ENCODE peak calls at places on chromosome 14, in ten cellular contexts. One of them, this sample, is unnamed.

GRCh38 chr14:30223385-30223785 is 295.7 kb upstream of the PRKD1 start:
- DNase-seq in fibroblast of lung: peak; percentile 95
- DNase-seq in Peyer's patch: no peak
- DNase-seq in WERI-Rb-1: no peak
- DNase-seq in IMR-90: peak; percentile 95
- DNase-seq in ovary: peak; percentile 55
- DNase-seq in RWPE1: peak; percentile 92
- DNase-seq in right cardiac atrium: peak; percentile 47
- DNase-seq in substantia nigra: no peak
- DNase-seq in breast epithelium: peak; percentile 90
- DNase-seq in this sample: no peak

GRCh38 chr14:28609228-28609828 is 157.3 kb upstream of the FOXG1 start:
- DNase-seq in fibroblast of lung: peak; percentile 59
- DNase-seq in Peyer's patch: no peak
- DNase-seq in WERI-Rb-1: peak; percentile 57
- DNase-seq in IMR-90: peak; percentile 1
- DNase-seq in ovary: no peak
- DNase-seq in RWPE1: peak; percentile 29
- DNase-seq in right cardiac atrium: peak; percentile 12
- DNase-seq in substantia nigra: peak; percentile 72
- DNase-seq in breast epithelium: peak; percentile 27
- DNase-seq in this sample: peak; percentile 0

GRCh38 chr14:81519200-81519998 is 14.3 kb downstream of the SEL1L start:
- DNase-seq in fibroblast of lung: no peak
- DNase-seq in Peyer's patch: no peak
- DNase-seq in WERI-Rb-1: no peak
- DNase-seq in IMR-90: no peak
- DNase-seq in ovary: no peak
- DNase-seq in RWPE1: no peak
- DNase-seq in right cardiac atrium: no peak
- DNase-seq in substantia nigra: no peak
- DNase-seq in breast epithelium: no peak
- DNase-seq in this sample: no peak

GRCh38 chr14:81727243-81727642 is 193.6 kb upstream of the SEL1L start:
- DNase-seq in fibroblast of lung: no peak
- DNase-seq in Peyer's patch: no peak
- DNase-seq in WERI-Rb-1: no peak
- DNase-seq in IMR-90: no peak
- DNase-seq in ovary: no peak
- DNase-seq in RWPE1: no peak
- DNase-seq in right cardiac atrium: no peak
- DNase-seq in substantia nigra: no peak
- DNase-seq in breast epithelium: no peak
- DNase-seq in this sample: no peak

GRCh38 chr14:86115972-86116371 is 586.0 kb downstream of the FLRT2 start:
- DNase-seq in fibroblast of lung: no peak
- DNase-seq in Peyer's patch: no peak
- DNase-seq in WERI-Rb-1: no peak
- DNase-seq in IMR-90: no peak
- DNase-seq in ovary: no peak
- DNase-seq in RWPE1: no peak
- DNase-seq in right cardiac atrium: no peak
- DNase-seq in substantia nigra: no peak
- DNase-seq in breast epithelium: no peak
- DNase-seq in this sample: no peak

GRCh38 chr14:58638231-58639205 is 756 bp downstream of the DACT1 start:
- DNase-seq in fibroblast of lung: peak; percentile 23
- DNase-seq in Peyer's patch: no peak
- DNase-seq in WERI-Rb-1: peak; percentile 29
- DNase-seq in IMR-90: peak; percentile 30
- DNase-seq in ovary: peak; percentile 30
- DNase-seq in RWPE1: peak; percentile 15
- DNase-seq in right cardiac atrium: peak; percentile 44
- DNase-seq in substantia nigra: peak; percentile 39
- DNase-seq in breast epithelium: no peak
- DNase-seq in this sample: no peak

GRCh38 chr14:67392728-67393314 is 19.1 kb downstream of the PLEK2 start:
- DNase-seq in fibroblast of lung: no peak
- DNase-seq in Peyer's patch: no peak
- DNase-seq in WERI-Rb-1: no peak
- DNase-seq in IMR-90: no peak
- DNase-seq in ovary: no peak
- DNase-seq in RWPE1: no peak
- DNase-seq in right cardiac atrium: no peak
- DNase-seq in substantia nigra: no peak
- DNase-seq in breast epithelium: no peak
- DNase-seq in this sample: no peak

GRCh38 chr14:93032301-93032929 is 83.3 kb downstream of the ITPK1 start:
- DNase-seq in fibroblast of lung: no peak
- DNase-seq in Peyer's patch: no peak
- DNase-seq in WERI-Rb-1: no peak
- DNase-seq in IMR-90: no peak
- DNase-seq in ovary: no peak
- DNase-seq in RWPE1: no peak
- DNase-seq in right cardiac atrium: peak; percentile 60
- DNase-seq in substantia nigra: no peak
- DNase-seq in breast epithelium: no peak
- DNase-seq in this sample: no peak

GRCh38 chr14:69652942-69653680 is 41.7 kb downstream of the SUSD6 start:
- DNase-seq in fibroblast of lung: no peak
- DNase-seq in Peyer's patch: peak; percentile 54
- DNase-seq in WERI-Rb-1: no peak
- DNase-seq in IMR-90: peak; percentile 47
- DNase-seq in ovary: no peak
- DNase-seq in RWPE1: no peak
- DNase-seq in right cardiac atrium: no peak
- DNase-seq in substantia nigra: no peak
- DNase-seq in breast epithelium: no peak
- DNase-seq in this sample: no peak

DNA sequence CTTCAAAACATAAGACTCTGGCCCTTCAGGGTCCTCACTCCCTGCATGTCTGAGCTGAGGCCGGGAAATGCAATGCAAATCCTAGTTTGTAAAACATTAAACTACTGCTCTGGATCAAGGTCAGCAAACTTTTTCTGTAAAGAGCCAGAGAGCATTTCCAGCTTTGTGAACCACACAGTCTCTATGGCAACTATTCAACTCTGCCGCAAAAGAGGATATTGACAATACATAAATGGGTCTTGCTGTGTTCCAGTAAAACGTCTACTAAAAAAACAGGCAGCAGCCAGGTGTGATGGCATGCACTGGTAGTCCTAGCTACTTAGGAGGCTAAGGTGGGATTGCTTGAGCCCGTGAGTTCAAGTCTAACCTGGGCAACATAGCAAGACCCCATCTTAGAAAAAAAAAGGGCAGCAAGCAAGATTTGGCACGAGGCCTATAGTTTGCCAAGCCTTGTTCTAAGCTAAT is 22.3 kb downstream of the DDX24 start:
- DNase-seq in fibroblast of lung: no peak
- DNase-seq in Peyer's patch: no peak
- DNase-seq in WERI-Rb-1: no peak
- DNase-seq in IMR-90: no peak
- DNase-seq in ovary: no peak
- DNase-seq in RWPE1: no peak
- DNase-seq in right cardiac atrium: no peak
- DNase-seq in substantia nigra: no peak
- DNase-seq in breast epithelium: no peak
- DNase-seq in this sample: no peak
- H3K27ac ChIP-seq in fibroblast of lung: no peak overlapping the region
- H3K27ac ChIP-seq in Peyer's patch: no peak overlapping the region
- H3K27ac ChIP-seq in WERI-Rb-1: no peak overlapping the region
- H3K27ac ChIP-seq in IMR-90: no peak overlapping the region
- H3K27ac ChIP-seq in ovary: no peak overlapping the region
- H3K27ac ChIP-seq in RWPE1: no peak overlapping the region
- H3K27ac ChIP-seq in right cardiac atrium: no peak overlapping the region
- H3K27ac ChIP-seq in substantia nigra: no peak overlapping the region
- H3K27ac ChIP-seq in breast epithelium: no peak overlapping the region
- H3K27ac ChIP-seq in this sample: no peak overlapping the region

GRCh38 chr14:73339846-73340565 is 102.7 kb downstream of the PAPLN start:
- DNase-seq in fibroblast of lung: no peak
- DNase-seq in Peyer's patch: no peak
- DNase-seq in WERI-Rb-1: peak; percentile 81
- DNase-seq in IMR-90: no peak
- DNase-seq in ovary: no peak
- DNase-seq in RWPE1: no peak
- DNase-seq in right cardiac atrium: no peak
- DNase-seq in substantia nigra: no peak
- DNase-seq in breast epithelium: no peak
- DNase-seq in this sample: no peak

GRCh38 chr14:73339206-73339605 is 101.9 kb downstream of the PAPLN start:
- DNase-seq in fibroblast of lung: no peak
- DNase-seq in Peyer's patch: no peak
- DNase-seq in WERI-Rb-1: no peak
- DNase-seq in IMR-90: no peak
- DNase-seq in ovary: no peak
- DNase-seq in RWPE1: no peak
- DNase-seq in right cardiac atrium: no peak
- DNase-seq in substantia nigra: no peak
- DNase-seq in breast epithelium: no peak
- DNase-seq in this sample: no peak

GRCh38 chr14:73338551-73338950 is 101.2 kb downstream of the PAPLN start:
- DNase-seq in fibroblast of lung: no peak
- DNase-seq in Peyer's patch: no peak
- DNase-seq in WERI-Rb-1: no peak
- DNase-seq in IMR-90: no peak
- DNase-seq in ovary: no peak
- DNase-seq in RWPE1: no peak
- DNase-seq in right cardiac atrium: no peak
- DNase-seq in substantia nigra: no peak
- DNase-seq in breast epithelium: no peak
- DNase-seq in this sample: no peak

GRCh38 chr14:73342670-73343069 is 105.4 kb downstream of the PAPLN start:
- DNase-seq in fibroblast of lung: no peak
- DNase-seq in Peyer's patch: no peak
- DNase-seq in WERI-Rb-1: no peak
- DNase-seq in IMR-90: no peak
- DNase-seq in ovary: no peak
- DNase-seq in RWPE1: no peak
- DNase-seq in right cardiac atrium: no peak
- DNase-seq in substantia nigra: no peak
- DNase-seq in breast epithelium: no peak
- DNase-seq in this sample: no peak

GRCh38 chr14:73344304-73344703 is 107.0 kb downstream of the PAPLN start:
- DNase-seq in fibroblast of lung: peak; percentile 16
- DNase-seq in Peyer's patch: no peak
- DNase-seq in WERI-Rb-1: no peak
- DNase-seq in IMR-90: peak; percentile 26
- DNase-seq in ovary: no peak
- DNase-seq in RWPE1: no peak
- DNase-seq in right cardiac atrium: no peak
- DNase-seq in substantia nigra: no peak
- DNase-seq in breast epithelium: no peak
- DNase-seq in this sample: no peak
- H3K27ac ChIP-seq in fibroblast of lung: no peak overlapping the region
- H3K27ac ChIP-seq in Peyer's patch: no peak overlapping the region
- H3K27ac ChIP-seq in WERI-Rb-1: peak overlapping the region; percentile 80
- H3K27ac ChIP-seq in IMR-90: no peak overlapping the region
- H3K27ac ChIP-seq in ovary: no peak overlapping the region
- H3K27ac ChIP-seq in RWPE1: no peak overlapping the region
- H3K27ac ChIP-seq in right cardiac atrium: no peak overlapping the region
- H3K27ac ChIP-seq in substantia nigra: no peak overlapping the region
- H3K27ac ChIP-seq in breast epithelium: no peak overlapping the region
- H3K27ac ChIP-seq in this sample: no peak overlapping the region

DNA sequence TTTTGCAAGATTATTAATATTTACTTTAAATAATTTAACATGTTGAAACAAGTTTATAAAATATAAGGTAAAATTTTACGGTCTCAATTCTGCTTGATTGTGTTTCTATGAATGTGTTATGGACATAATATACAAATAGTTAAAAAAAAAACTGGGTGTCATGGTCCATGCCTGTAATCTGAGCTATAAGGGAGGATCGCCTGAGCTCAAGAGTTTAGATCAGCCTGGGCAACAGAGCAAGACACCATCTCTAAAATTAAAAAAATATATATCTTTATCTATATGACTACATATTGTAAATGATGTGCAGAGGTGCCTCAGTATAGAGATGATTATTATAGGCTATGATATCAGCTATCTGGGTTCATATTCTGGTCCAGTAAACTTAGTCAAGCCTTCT is 9.9 kb downstream of the PAPOLA start:
- DNase-seq in fibroblast of lung: no peak
- DNase-seq in Peyer's patch: no peak
- DNase-seq in WERI-Rb-1: no peak
- DNase-seq in IMR-90: no peak
- DNase-seq in ovary: no peak
- DNase-seq in RWPE1: no peak
- DNase-seq in right cardiac atrium: no peak
- DNase-seq in substantia nigra: no peak
- DNase-seq in breast epithelium: no peak
- DNase-seq in this sample: no peak
- H3K27ac ChIP-seq in fibroblast of lung: no peak overlapping the region
- H3K27ac ChIP-seq in Peyer's patch: no peak overlapping the region
- H3K27ac ChIP-seq in WERI-Rb-1: no peak overlapping the region
- H3K27ac ChIP-seq in IMR-90: no peak overlapping the region
- H3K27ac ChIP-seq in ovary: no peak overlapping the region
- H3K27ac ChIP-seq in RWPE1: no peak overlapping the region
- H3K27ac ChIP-seq in right cardiac atrium: no peak overlapping the region
- H3K27ac ChIP-seq in substantia nigra: no peak overlapping the region
- H3K27ac ChIP-seq in breast epithelium: no peak overlapping the region
- H3K27ac ChIP-seq in this sample: no peak overlapping the region

GRCh38 chr14:63727231-63727735 is 582 bp downstream of the SGPP1 start:
- DNase-seq in fibroblast of lung: peak; percentile 42
- DNase-seq in Peyer's patch: peak; percentile 31
- DNase-seq in WERI-Rb-1: peak; percentile 39
- DNase-seq in IMR-90: peak; percentile 46
- DNase-seq in ovary: peak; percentile 33
- DNase-seq in RWPE1: no peak
- DNase-seq in right cardiac atrium: peak; percentile 42
- DNase-seq in substantia nigra: peak; percentile 58
- DNase-seq in breast epithelium: no peak
- DNase-seq in this sample: no peak
- H3K27ac ChIP-seq in fibroblast of lung: peak overlapping the region; percentile 77
- H3K27ac ChIP-seq in Peyer's patch: peak overlapping the region; percentile 96
- H3K27ac ChIP-seq in WERI-Rb-1: peak overlapping the region; percentile 94
- H3K27ac ChIP-seq in IMR-90: peak overlapping the region; percentile 81
- H3K27ac ChIP-seq in ovary: peak overlapping the region; percentile 67
- H3K27ac ChIP-seq in RWPE1: peak overlapping the region; percentile 81
- H3K27ac ChIP-seq in right cardiac atrium: peak overlapping the region; percentile 78
- H3K27ac ChIP-seq in substantia nigra: peak overlapping the region; percentile 80
- H3K27ac ChIP-seq in breast epithelium: peak overlapping the region; percentile 84
- H3K27ac ChIP-seq in this sample: peak overlapping the region; percentile 67

DNA sequence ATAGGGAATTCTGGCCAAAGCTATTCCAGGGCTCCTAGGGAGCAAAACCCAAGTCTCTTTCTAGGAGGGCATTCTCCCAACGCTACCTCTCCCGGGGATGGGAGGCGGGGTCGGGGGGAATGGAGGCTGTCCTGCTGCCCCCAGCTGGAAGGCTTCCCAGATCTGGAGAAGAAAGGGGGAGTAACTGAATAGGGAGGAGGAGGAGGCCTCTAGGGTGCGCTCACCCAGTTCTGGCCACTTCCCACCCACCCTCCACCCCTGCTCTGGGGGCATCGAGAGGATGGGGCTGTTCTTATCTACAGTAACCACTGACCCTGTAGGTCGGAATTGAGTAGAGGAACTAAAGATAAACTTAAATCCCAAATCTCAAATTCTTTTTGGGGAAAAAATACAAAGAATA is 577 bp upstream of the RNASE1 start:
- DNase-seq in fibroblast of lung: no peak
- DNase-seq in Peyer's patch: no peak
- DNase-seq in WERI-Rb-1: no peak
- DNase-seq in IMR-90: no peak
- DNase-seq in ovary: peak; percentile 20
- DNase-seq in RWPE1: no peak
- DNase-seq in right cardiac atrium: no peak
- DNase-seq in substantia nigra: peak; percentile 57
- DNase-seq in breast epithelium: no peak
- DNase-seq in this sample: peak; percentile 39
- H3K27ac ChIP-seq in fibroblast of lung: no peak overlapping the region
- H3K27ac ChIP-seq in Peyer's patch: peak overlapping the region; percentile 69
- H3K27ac ChIP-seq in WERI-Rb-1: no peak overlapping the region
- H3K27ac ChIP-seq in IMR-90: no peak overlapping the region
- H3K27ac ChIP-seq in ovary: peak overlapping the region; percentile 58
- H3K27ac ChIP-seq in RWPE1: no peak overlapping the region
- H3K27ac ChIP-seq in right cardiac atrium: peak overlapping the region; percentile 84
- H3K27ac ChIP-seq in substantia nigra: peak overlapping the region; percentile 96
- H3K27ac ChIP-seq in breast epithelium: no peak overlapping the region
- H3K27ac ChIP-seq in this sample: peak overlapping the region; percentile 93

This sample was measured in caudate nucleus.